ENCODE peak calls at places on chromosomes 5 and 9, in five cellular contexts. N, Q, J, O and Z are unnamed samples.

GRCh38 chr5:82641362-82641988 is 363.3 kb upstream of the RPS23 start:
- DNase-seq in N (no peak), Q (peak), J (peak), O (peak), Z (peak)

GRCh38 chr9:126773004-126773607 is 31.7 kb upstream of the ZBTB43 start:
- DNase-seq in N (peak), Q (peak), J (peak), O (no peak), Z (no peak)

GRCh38 chr5:80324912-80325311 is 5.1 kb downstream of the SPZ1 start:
- DNase-seq in N (no peak), Q (no peak), J (no peak), O (no peak), Z (no peak)

GRCh38 chr5:148390914-148391313 is 7.2 kb downstream of the FBXO38 start:
- DNase-seq in N (no peak), Q (no peak), J (no peak), O (no peak), Z (no peak)

GRCh38 chr5:38069360-38069759 is 189.0 kb upstream of the EGFLAM start:
- DNase-seq in N (no peak), Q (peak), J (no peak), O (no peak), Z (no peak)

GRCh38 chr5:90898330-90899013 is 339.9 kb downstream of the ADGRV1 start:
- DNase-seq in N (no peak), Q (no peak), J (no peak), O (no peak), Z (no peak)

GRCh38 chr5:9337908-9338307 is 208.0 kb downstream of the SEMA5A start:
- DNase-seq in N (no peak), Q (no peak), J (no peak), O (no peak), Z (no peak)

GRCh38 chr5:157538311-157538710 is 37.3 kb downstream of the ADAM19 start:
- DNase-seq in N (no peak), Q (no peak), J (no peak), O (no peak), Z (no peak)

GRCh38 chr9:72788966-72789365 is 163.9 kb downstream of the ALDH1A1 start:
- DNase-seq in N (no peak), Q (no peak), J (no peak), O (no peak), Z (no peak)

GRCh38 chr9:15570769-15571168 is 17.9 kb downstream of the CCDC171 start:
- DNase-seq in N (no peak), Q (no peak), J (no peak), O (no peak), Z (no peak)

GRCh38 chr9:92563701-92564100 is 27.9 kb upstream of the ECM2 start:
- DNase-seq in N (no peak), Q (no peak), J (no peak), O (no peak), Z (no peak)

GRCh38 chr9:13110766-13111400 is 168.6 kb downstream of the MPDZ start:
- DNase-seq in N (no peak), Q (no peak), J (no peak), O (no peak), Z (no peak)

GRCh38 chr5:148267972-148268371 is 622 bp upstream of the SPINK13 start:
- DNase-seq in N (no peak), Q (no peak), J (no peak), O (no peak), Z (no peak)

GRCh38 chr5:7644723-7645122 is 206.2 kb downstream of the CFAP90 start:
- DNase-seq in N (no peak), Q (no peak), J (no peak), O (no peak), Z (no peak)

GRCh38 chr9:120574473-120574872 is 5.5 kb downstream of the CDK5RAP2 start:
- DNase-seq in N (no peak), Q (peak), J (no peak), O (no peak), Z (no peak)

GRCh38 chr9:5500441-5501235 is 9.7 kb upstream of the PDCD1LG2 start:
- DNase-seq in N (no peak), Q (no peak), J (no peak), O (no peak), Z (no peak)

GRCh38 chr9:86098793-86099694 is at the start of gene GOLM1:
- DNase-seq in N (peak), Q (no peak), J (peak), O (no peak), Z (no peak)

GRCh38 chr5:144281784-144282183 is 111.1 kb downstream of the KCTD16 start:
- DNase-seq in N (no peak), Q (no peak), J (no peak), O (no peak), Z (no peak)

GRCh38 chr5:21121213-21121612 is 1133.2 kb upstream of the CDH18 start:
- DNase-seq in N (no peak), Q (no peak), J (no peak), O (no peak), Z (no peak)

GRCh38 chr5:154971501-154971900 is 30.6 kb downstream of the MRPL22 start:
- DNase-seq in N (no peak), Q (no peak), J (no peak), O (no peak), Z (no peak)

GRCh38 chr5:125376059-125376641 is 629.7 kb upstream of the ZNF608 start:
- DNase-seq in N (no peak), Q (no peak), J (no peak), O (no peak), Z (no peak)

GRCh38 chr5:32760091-32760509 is 49.0 kb downstream of the NPR3 start:
- DNase-seq in N (no peak), Q (peak), J (no peak), O (no peak), Z (no peak)

GRCh38 chr5:150783422-150783928 is 4.9 kb downstream of the SMIM3 start:
- DNase-seq in N (no peak), Q (no peak), J (no peak), O (peak), Z (peak)

GRCh38 chr9:29332789-29333188 is 1759.5 kb upstream of the C9orf72 start:
- DNase-seq in N (no peak), Q (no peak), J (no peak), O (no peak), Z (peak)

GRCh38 chr5:8720476-8720875 is 825.4 kb downstream of the SEMA5A start:
- DNase-seq in N (no peak), Q (no peak), J (no peak), O (no peak), Z (no peak)

GRCh38 chr5:95621839-95622629 is 2.1 kb downstream of the GPR150 start:
- DNase-seq in N (no peak), Q (no peak), J (no peak), O (no peak), Z (no peak)

DNA sequence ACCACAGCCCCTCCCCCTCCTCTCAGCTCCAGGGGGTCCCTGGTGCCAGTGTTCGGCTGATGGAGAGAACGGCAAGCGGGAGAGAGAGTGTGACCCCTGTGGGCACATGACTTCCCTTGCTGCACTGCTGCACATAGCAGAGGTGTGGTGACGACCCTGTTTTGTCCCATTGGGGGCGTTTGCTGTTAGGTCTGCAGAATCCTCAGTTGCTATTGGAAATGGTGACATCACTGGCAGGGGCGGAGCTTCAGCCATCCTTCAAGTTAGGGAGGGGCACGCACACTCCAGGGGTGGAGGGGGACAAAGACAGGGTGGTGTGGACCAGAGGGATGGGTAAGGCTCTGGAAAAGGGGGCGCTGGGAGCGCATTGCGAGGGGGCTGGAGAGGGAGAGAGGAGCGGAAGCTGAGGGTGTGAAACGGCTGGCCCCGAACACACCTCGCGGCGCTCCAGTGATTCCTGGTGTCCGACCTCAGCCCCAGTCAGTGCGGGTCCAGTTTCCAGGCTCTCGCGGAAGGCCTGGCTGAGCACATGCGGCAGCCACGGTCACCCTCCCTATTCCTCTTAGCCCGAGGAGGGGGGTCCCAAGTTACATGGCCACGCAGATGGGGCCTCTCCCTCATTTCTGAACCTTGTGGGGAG is 776 bp upstream of the GRIN1 start:
- DNase-seq in N (peak), Q (no peak), J (peak), O (no peak), Z (no peak)
- H3K4me2 ChIP-seq in N (peak), Q (no peak), J (no peak), O (no peak), Z (no peak)

GRCh38 chr9:135796784-135797462 is 94.9 kb downstream of the KCNT1 start:
- DNase-seq in N (no peak), Q (no peak), J (no peak), O (no peak), Z (no peak)
- TF ChIP-seq ATF3 in N (no peak), Q (no peak), J (no peak), O (no peak), Z (no peak)

GRCh38 chr5:50716134-50716533 is 49.7 kb downstream of the PARP8 start:
- DNase-seq in N (no peak), Q (no peak), J (no peak), O (no peak), Z (no peak)
- H3K4me2 ChIP-seq in N (no peak), Q (no peak), J (no peak), O (no peak), Z (no peak)

DNA sequence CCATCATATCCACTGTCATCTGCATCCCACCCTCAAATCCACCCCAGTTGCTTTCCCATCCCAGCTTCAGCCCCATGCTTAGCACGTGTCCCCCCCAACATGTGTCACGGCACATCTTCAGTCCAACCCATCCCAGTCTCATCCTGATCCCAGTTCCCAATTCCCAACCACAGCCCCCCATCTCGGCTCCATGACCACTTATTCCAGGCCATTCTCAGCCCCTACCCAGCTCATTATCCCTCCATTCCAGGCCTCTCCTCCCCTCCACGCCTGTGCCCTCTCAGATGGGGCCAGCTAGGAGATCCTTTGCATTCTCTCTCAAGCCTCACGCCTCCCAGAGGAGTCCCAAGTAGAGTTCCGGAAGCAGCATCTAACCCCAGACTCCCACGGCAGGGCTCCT is 660 bp upstream of the DBN1 start:
- DNase-seq in N (no peak), Q (no peak), J (no peak), O (no peak), Z (no peak)
- TF ChIP-seq ATF3 in N (no peak), Q (no peak), J (no peak), O (no peak), Z (no peak)

DNA sequence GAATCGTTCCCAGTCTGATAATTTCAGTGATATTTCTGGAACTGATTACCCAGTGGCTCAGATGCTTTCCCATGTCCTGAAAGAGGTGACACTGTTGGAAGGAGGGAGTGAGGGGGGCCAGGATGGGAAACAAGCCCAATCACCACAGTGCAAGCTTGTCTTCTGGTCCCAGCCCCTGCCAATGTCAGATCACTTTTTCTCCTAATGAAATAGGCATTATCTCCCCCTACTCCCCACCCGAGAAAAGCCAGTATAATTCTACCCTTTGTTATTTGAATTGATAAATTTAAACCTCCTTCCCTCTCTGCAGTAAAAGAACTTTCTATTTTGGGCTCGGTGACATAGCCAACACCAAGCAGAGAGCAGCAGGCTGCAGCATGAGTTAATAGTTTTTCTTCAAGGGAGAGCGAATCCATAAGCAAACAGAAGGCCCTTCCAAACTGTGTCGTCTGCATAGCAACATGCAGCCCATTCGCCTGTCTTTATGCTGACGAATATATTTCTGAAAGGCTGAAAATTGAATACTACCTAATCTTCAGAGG is 14.6 kb upstream of the PPP2CA start:
- DNase-seq in N (no peak), Q (peak), J (no peak), O (no peak), Z (no peak)
- H3K4me2 ChIP-seq in N (no peak), Q (peak), J (no peak), O (no peak), Z (no peak)